ENCODE peak calls at places on chromosomes 13 and 19, in six cellular contexts. One of them, this sample, is unnamed.
A peak's percentile ranks its signal among the peaks of the same experiment; 100 is the strongest.

GRCh38 chr19:13366529-13367143 is 139.6 kb downstream of the CACNA1A start:
- DNase-seq in HFFc6: peak; percentile 19
- DNase-seq in iris pigment epithelial cell: peak; percentile 25
- DNase-seq in stimulated activated CD4-positive, alpha-beta T cell treated with anti-CD3 and anti-CD28 coated beads, Interleukin-1b, Interleukin-23, amount 100 ng/mL, for 1 hour: no peak
- DNase-seq in spleen: no peak
- DNase-seq in foreskin keratinocyte: no peak
- DNase-seq in this sample: no peak

GRCh38 chr13:110942248-110942981 is 27.5 kb upstream of the ANKRD10 start:
- DNase-seq in HFFc6: no peak
- DNase-seq in iris pigment epithelial cell: peak; percentile 32
- DNase-seq in stimulated activated CD4-positive, alpha-beta T cell treated with anti-CD3 and anti-CD28 coated beads, Interleukin-1b, Interleukin-23, amount 100 ng/mL, for 1 hour: no peak
- DNase-seq in spleen: no peak
- DNase-seq in foreskin keratinocyte: peak; percentile 51
- DNase-seq in this sample: no peak

GRCh38 chr19:14440049-14440448 is 6.9 kb downstream of the PKN1 start:
- DNase-seq in HFFc6: no peak
- DNase-seq in iris pigment epithelial cell: no peak
- DNase-seq in stimulated activated CD4-positive, alpha-beta T cell treated with anti-CD3 and anti-CD28 coated beads, Interleukin-1b, Interleukin-23, amount 100 ng/mL, for 1 hour: peak; percentile 57
- DNase-seq in spleen: peak; percentile 99
- DNase-seq in foreskin keratinocyte: no peak
- DNase-seq in this sample: peak; percentile 55

GRCh38 chr19:39052846-39053245 is 20.5 kb upstream of the FBXO27 start:
- DNase-seq in HFFc6: no peak
- DNase-seq in iris pigment epithelial cell: no peak
- DNase-seq in stimulated activated CD4-positive, alpha-beta T cell treated with anti-CD3 and anti-CD28 coated beads, Interleukin-1b, Interleukin-23, amount 100 ng/mL, for 1 hour: no peak
- DNase-seq in spleen: no peak
- DNase-seq in foreskin keratinocyte: no peak
- DNase-seq in this sample: no peak

GRCh38 chr13:44768775-44769578 is 192.8 kb upstream of the TSC22D1 start:
- DNase-seq in HFFc6: no peak
- DNase-seq in iris pigment epithelial cell: peak; percentile 17
- DNase-seq in stimulated activated CD4-positive, alpha-beta T cell treated with anti-CD3 and anti-CD28 coated beads, Interleukin-1b, Interleukin-23, amount 100 ng/mL, for 1 hour: no peak
- DNase-seq in spleen: no peak
- DNase-seq in foreskin keratinocyte: no peak
- DNase-seq in this sample: no peak

GRCh38 chr19:2970201-2970838 is 7.0 kb upstream of the TLE6 start:
- DNase-seq in HFFc6: peak; percentile 29
- DNase-seq in iris pigment epithelial cell: peak; percentile 53
- DNase-seq in stimulated activated CD4-positive, alpha-beta T cell treated with anti-CD3 and anti-CD28 coated beads, Interleukin-1b, Interleukin-23, amount 100 ng/mL, for 1 hour: no peak
- DNase-seq in spleen: no peak
- DNase-seq in foreskin keratinocyte: no peak
- DNase-seq in this sample: no peak

GRCh38 chr19:10112895-10113591 is 1.6 kb downstream of the P2RY11 start:
- DNase-seq in HFFc6: no peak
- DNase-seq in iris pigment epithelial cell: peak; percentile 39
- DNase-seq in stimulated activated CD4-positive, alpha-beta T cell treated with anti-CD3 and anti-CD28 coated beads, Interleukin-1b, Interleukin-23, amount 100 ng/mL, for 1 hour: peak; percentile 49
- DNase-seq in spleen: peak; percentile 89
- DNase-seq in foreskin keratinocyte: no peak
- DNase-seq in this sample: peak; percentile 69

GRCh38 chr13:85266331-85266730 is 532.9 kb downstream of the SLITRK6 start:
- DNase-seq in HFFc6: no peak
- DNase-seq in iris pigment epithelial cell: no peak
- DNase-seq in stimulated activated CD4-positive, alpha-beta T cell treated with anti-CD3 and anti-CD28 coated beads, Interleukin-1b, Interleukin-23, amount 100 ng/mL, for 1 hour: no peak
- DNase-seq in spleen: no peak
- DNase-seq in foreskin keratinocyte: peak; percentile 25
- DNase-seq in this sample: no peak

GRCh38 chr13:32252812-32253440 is 62.2 kb downstream of the ZAR1L start:
- DNase-seq in HFFc6: no peak
- DNase-seq in iris pigment epithelial cell: no peak
- DNase-seq in stimulated activated CD4-positive, alpha-beta T cell treated with anti-CD3 and anti-CD28 coated beads, Interleukin-1b, Interleukin-23, amount 100 ng/mL, for 1 hour: no peak
- DNase-seq in spleen: no peak
- DNase-seq in foreskin keratinocyte: no peak
- DNase-seq in this sample: no peak

GRCh38 chr13:98171806-98172569 is 5.1 kb downstream of the RNF113B start:
- DNase-seq in HFFc6: no peak
- DNase-seq in iris pigment epithelial cell: peak; percentile 51
- DNase-seq in stimulated activated CD4-positive, alpha-beta T cell treated with anti-CD3 and anti-CD28 coated beads, Interleukin-1b, Interleukin-23, amount 100 ng/mL, for 1 hour: no peak
- DNase-seq in spleen: no peak
- DNase-seq in foreskin keratinocyte: no peak
- DNase-seq in this sample: no peak